ENCODE peak calls at places on chromosomes 4 and X, in six cellular contexts. C is neural progenitor cell, K is OCI-LY7, M is K562, R is GM23338, B is A549. S is an unnamed sample.

GRCh38 chr4:113618205-113618604 is 143.3 kb downstream of the CAMK2D start:
- DNase-seq in C (no peak), B (no peak), K (peak; percentile 55), M (no peak), R (no peak), S (no peak)

GRCh38 chrX:45710081-45710801 is 509.6 kb upstream of the DIPK2B start:
- DNase-seq in R (no peak), K (no peak), B (peak; percentile 5), M (no peak), C (no peak), S (peak; percentile 84)

GRCh38 chr4:154911608-154912098 is 130.6 kb downstream of the RBM46 start:
- DNase-seq in C (no peak), R (no peak), K (no peak), B (no peak), M (no peak), S (no peak)

GRCh38 chrX:6384921-6385320 is 150.0 kb downstream of the VCX3A start:
- DNase-seq in R (no peak), K (no peak), M (no peak), B (no peak), C (no peak), S (no peak)

GRCh38 chr4:139633661-139634060 is 32.0 kb upstream of the MGST2 start:
- DNase-seq in B (peak; percentile 17), C (peak; percentile 62), M (peak; percentile 36), K (no peak), R (peak; percentile 64), S (peak; percentile 21)

GRCh38 chr4:182748949-182749348 is 168.2 kb downstream of the DCTD start:
- DNase-seq in M (no peak), K (no peak), B (no peak), R (no peak), C (no peak), S (no peak)

GRCh38 chr4:147586032-147586431 is 31.2 kb upstream of the TMEM184C start:
- DNase-seq in R (no peak), B (no peak), C (no peak), M (no peak), K (no peak), S (no peak)

GRCh38 chr4:19880205-19880604 is 371.5 kb upstream of the SLIT2 start:
- DNase-seq in R (no peak), M (no peak), K (no peak), C (no peak), B (no peak), S (no peak)

GRCh38 chr4:117311215-117311614 is 225.8 kb upstream of the TRAM1L1 start:
- DNase-seq in M (no peak), B (no peak), K (no peak), C (no peak), R (no peak), S (no peak)

GRCh38 chr4:5110901-5111300 is 59.6 kb downstream of the STK32B start:
- DNase-seq in R (no peak), B (no peak), C (no peak), M (no peak), K (no peak), S (no peak)

GRCh38 chr4:44415251-44415650 is 33.4 kb downstream of the KCTD8 start:
- DNase-seq in C (no peak), M (no peak), B (no peak), K (no peak), R (peak; percentile 78), S (no peak)

GRCh38 chr4:174429701-174430100 is 92.6 kb downstream of the HPGD start:
- DNase-seq in C (no peak), M (no peak), K (no peak), B (no peak), R (no peak), S (no peak)

GRCh38 chrX:110316351-110317078 is 1.4 kb downstream of the AMMECR1 start:
- DNase-seq in B (no peak), M (peak; percentile 38), K (no peak), C (peak; percentile 9), R (no peak), S (peak; percentile 56)

GRCh38 chrX:139202742-139203410 is 327.7 kb upstream of the F9 start:
- DNase-seq in M (no peak), B (no peak), K (no peak), C (peak; percentile 47), R (peak; percentile 35), S (no peak)

GRCh38 chr4:129323630-129324029 is 227.7 kb downstream of the C4orf33 start:
- DNase-seq in K (no peak), B (no peak), R (no peak), C (no peak), M (no peak), S (no peak)

GRCh38 chr4:177511611-177512010 is 69.4 kb upstream of the AGA start:
- DNase-seq in M (no peak), K (no peak), C (no peak), R (no peak), B (no peak), S (no peak)

GRCh38 chr4:186780291-186781031 is 56.8 kb upstream of the FAT1 start:
- DNase-seq in K (no peak), M (no peak), B (no peak), C (no peak), R (no peak), S (no peak)
- H3K4me2 ChIP-seq in K (no peak overlapping the region), M (no peak overlapping the region), B (no peak overlapping the region), C (no peak overlapping the region), R (no peak overlapping the region), S (no peak overlapping the region)

GRCh38 chr4:22502895-22503814 is 12.7 kb downstream of the ADGRA3 start:
- DNase-seq in R (no peak), M (no peak), K (no peak), B (no peak), C (no peak), S (peak; percentile 89)
- H3K4me1 ChIP-seq in R (peaks cover 40% of the 10 kb centered on the region), M (no peaks in the 10 kb centered on the region), K (no peaks in the 10 kb centered on the region), B (peaks cover 23% of the 10 kb centered on the region), C (peaks cover 41% of the 10 kb centered on the region), S (peaks cover 15% of the 10 kb centered on the region)

DNA sequence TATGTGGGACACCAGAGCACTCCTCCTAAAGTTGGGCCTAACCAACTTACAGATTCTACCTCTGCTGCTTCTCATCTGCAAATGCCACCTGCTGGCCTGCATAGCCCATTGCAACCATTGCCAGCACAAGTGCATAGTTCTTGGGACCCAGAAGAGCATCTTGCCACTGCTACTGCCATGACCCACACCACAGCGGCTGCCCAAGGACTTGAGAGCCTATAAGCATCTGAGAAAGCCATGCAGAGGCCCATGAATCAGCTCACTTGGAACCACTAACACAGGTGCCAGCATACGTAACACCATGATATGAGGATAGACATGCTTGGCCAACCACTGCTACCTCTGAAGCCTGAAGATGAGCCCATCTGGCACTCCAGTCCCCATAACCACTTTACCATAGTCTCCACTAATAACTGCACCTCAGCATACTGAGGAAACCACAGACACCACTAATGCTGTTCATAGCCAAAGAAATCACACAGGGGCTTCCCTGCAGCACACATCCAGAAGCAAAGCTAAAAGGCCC is 258.1 kb upstream of the AGTR2 start:
- DNase-seq in B (no peak), K (no peak), M (peak; percentile 2), C (peak; percentile 9), R (peak; percentile 54), S (peak; percentile 37)
- H3K4me2 ChIP-seq in B (no peak overlapping the region), K (no peak overlapping the region), M (no peak overlapping the region), C (no peak overlapping the region), R (peak overlapping the region; percentile 64), S (no peak overlapping the region)

GRCh38 chrX:40090050-40090804 is 7.5 kb downstream of the BCOR start:
- DNase-seq in C (peak; percentile 67), K (peak; percentile 27), R (no peak), B (no peak), M (peak; percentile 83), S (peak; percentile 92)
- H3K4me1 ChIP-seq in C (peaks cover 78% of the 10 kb centered on the region), K (peaks cover 86% of the 10 kb centered on the region), R (peaks cover 46% of the 10 kb centered on the region), B (peaks cover 45% of the 10 kb centered on the region), M (peaks cover 61% of the 10 kb centered on the region), S (peaks cover 9% of the 10 kb centered on the region)

GRCh38 chrX:132876933-132877332 is 81.5 kb downstream of the HS6ST2 start:
- DNase-seq in K (no peak), B (no peak), C (no peak), M (no peak), R (no peak), S (no peak)
- H3K4me2 ChIP-seq in K (no peak overlapping the region), B (no peak overlapping the region), C (peak overlapping the region; percentile 66), M (no peak overlapping the region), R (peak overlapping the region; percentile 66), S (no peak overlapping the region)

GRCh38 chrX:50769389-50770063 is 44.5 kb downstream of the SHROOM4 start:
- DNase-seq in C (no peak), M (no peak), K (no peak), R (no peak), B (no peak), S (no peak)

GRCh38 chrX:50765986-50766385 is 48.0 kb downstream of the SHROOM4 start:
- DNase-seq in R (no peak), K (no peak), M (no peak), C (no peak), B (no peak), S (no peak)

GRCh38 chrX:50770702-50771101 is 43.3 kb downstream of the SHROOM4 start:
- DNase-seq in R (peak; percentile 5), M (no peak), B (no peak), K (no peak), C (no peak), S (no peak)

DNA sequence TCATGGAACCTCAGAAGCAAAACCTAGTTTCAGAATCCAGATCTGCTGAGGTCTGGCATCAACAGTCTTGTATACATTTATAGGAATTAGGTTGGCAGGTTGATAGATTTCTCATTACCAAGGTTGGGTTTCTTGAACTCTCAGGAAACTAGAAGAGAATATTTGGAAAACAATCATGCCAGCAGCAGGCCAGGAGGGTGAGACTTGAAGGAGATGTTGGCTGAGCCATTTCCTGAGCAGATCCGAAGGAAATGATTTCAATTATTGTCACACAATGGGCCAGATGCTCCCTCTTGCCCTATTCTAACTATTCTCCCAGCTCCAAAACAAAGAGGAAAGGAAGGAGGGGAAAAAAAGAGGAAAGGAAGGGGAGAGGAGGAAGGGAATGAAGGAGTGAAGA is 45.2 kb downstream of the SHROOM4 start:
- DNase-seq in M (no peak), K (no peak), B (no peak), R (no peak), C (no peak), S (no peak)
- H3K4me1 ChIP-seq in M (no peaks in the 10 kb centered on the region), K (no peaks in the 10 kb centered on the region), B (no peaks in the 10 kb centered on the region), R (no peaks in the 10 kb centered on the region), C (no peaks in the 10 kb centered on the region), S (no peaks in the 10 kb centered on the region)

GRCh38 chr4:123619895-123620294 is 223.3 kb downstream of the SPRY1 start:
- DNase-seq in C (no peak), M (no peak), B (no peak), R (no peak), K (no peak), S (no peak)
- H3K4me2 ChIP-seq in C (peak overlapping the region; percentile 21), M (no peak overlapping the region), B (peak overlapping the region; percentile 21), R (no peak overlapping the region), K (no peak overlapping the region), S (no peak overlapping the region)

GRCh38 chr4:76307670-76308014 is 1.1 kb downstream of the STBD1 start:
- DNase-seq in K (no peak), C (no peak), R (no peak), B (no peak), M (no peak), S (no peak)
- H3K4me1 ChIP-seq in K (no peaks in the 10 kb centered on the region), C (no peaks in the 10 kb centered on the region), R (peaks cover 13% of the 10 kb centered on the region), B (peaks cover 15% of the 10 kb centered on the region), M (peaks cover 16% of the 10 kb centered on the region), S (peaks cover 11% of the 10 kb centered on the region)

GRCh38 chr4:166042510-166043055 is 169.5 kb downstream of the TLL1 start:
- DNase-seq in C (peak; percentile 19), M (no peak), K (no peak), R (no peak), B (no peak), S (no peak)
- H3K4me2 ChIP-seq in C (no peak overlapping the region), M (no peak overlapping the region), K (no peak overlapping the region), R (no peak overlapping the region), B (no peak overlapping the region), S (no peak overlapping the region)